ENCODE peak calls at places on chromosomes 2 and 18, in six cellular contexts. G, N, V, Y, U and W are unnamed samples.

GRCh38 chr2:112032615-112033457 is 22.2 kb upstream of the TMEM87B start:
- DNase-seq in G (peak; percentile 37), N (no peak), Y (no peak), U (no peak), V (peak; percentile 66), W (no peak)

GRCh38 chr2:74741076-74741460 is 87.0 kb downstream of the SEMA4F start:
- DNase-seq in G (no peak), N (no peak), U (no peak), Y (no peak), V (no peak), W (no peak)

GRCh38 chr2:105455488-105455991 is 56.7 kb upstream of the FHL2 start:
- DNase-seq in G (peak; percentile 55), V (no peak), Y (no peak), U (no peak), N (peak; percentile 88), W (peak; percentile 43)

GRCh38 chr2:75327334-75327733 is 128.0 kb upstream of the TACR1 start:
- DNase-seq in G (no peak), Y (no peak), N (no peak), U (no peak), V (no peak), W (no peak)

GRCh38 chr2:28821295-28821958 is 10.8 kb downstream of the SPDYA start:
- DNase-seq in N (peak; percentile 62), Y (no peak), U (no peak), V (no peak), G (peak; percentile 62), W (peak; percentile 62)

GRCh38 chr2:221787561-221787960 is 215.5 kb upstream of the EPHA4 start:
- DNase-seq in N (no peak), Y (no peak), G (no peak), V (no peak), U (no peak), W (no peak)

GRCh38 chr2:222180619-222181018 is 118.2 kb downstream of the PAX3 start:
- DNase-seq in G (no peak), V (no peak), N (no peak), Y (no peak), U (no peak), W (no peak)

GRCh38 chr2:5915926-5916325 is 223.7 kb downstream of the SOX11 start:
- DNase-seq in G (peak; percentile 21), N (no peak), V (no peak), U (no peak), Y (no peak), W (peak; percentile 37)

GRCh38 chr2:20542761-20543578 is 96.1 kb downstream of the RHOB start:
- DNase-seq in Y (no peak), V (no peak), G (no peak), U (no peak), N (no peak), W (no peak)

GRCh38 chr18:56200381-56200831 is 438.0 kb downstream of the TXNL1 start:
- DNase-seq in Y (no peak), N (no peak), G (no peak), V (no peak), U (no peak), W (no peak)

DNA sequence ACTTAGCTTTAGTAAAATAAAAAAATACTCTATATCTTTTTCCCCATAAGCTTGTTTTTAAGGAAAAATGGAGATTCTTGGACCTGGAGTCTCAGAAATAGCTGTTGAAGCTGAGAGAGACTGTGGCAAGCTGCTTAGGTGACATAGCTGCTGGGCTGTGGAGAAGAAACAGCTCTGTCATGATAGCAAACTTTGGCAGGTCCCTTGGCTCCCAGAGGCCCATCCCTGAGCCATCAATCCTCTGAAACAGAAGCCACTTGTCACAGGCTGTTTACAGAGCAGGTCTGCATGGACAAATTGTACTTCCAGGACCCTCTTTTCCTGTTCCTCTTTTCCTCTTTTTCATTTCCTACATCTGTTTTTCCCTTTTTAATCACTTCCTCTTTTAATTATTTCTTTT is 1370.1 kb upstream of the CRIM1 start:
- DNase-seq in V (no peak), G (no peak), U (no peak), N (no peak), Y (no peak), W (peak; percentile 77)
- H3K36me3 ChIP-seq in V (no peaks in the 10 kb centered on the region), G (no peaks in the 10 kb centered on the region), U (no peaks in the 10 kb centered on the region), N (no peaks in the 10 kb centered on the region), Y (no peaks in the 10 kb centered on the region), W (no peaks in the 10 kb centered on the region)

DNA sequence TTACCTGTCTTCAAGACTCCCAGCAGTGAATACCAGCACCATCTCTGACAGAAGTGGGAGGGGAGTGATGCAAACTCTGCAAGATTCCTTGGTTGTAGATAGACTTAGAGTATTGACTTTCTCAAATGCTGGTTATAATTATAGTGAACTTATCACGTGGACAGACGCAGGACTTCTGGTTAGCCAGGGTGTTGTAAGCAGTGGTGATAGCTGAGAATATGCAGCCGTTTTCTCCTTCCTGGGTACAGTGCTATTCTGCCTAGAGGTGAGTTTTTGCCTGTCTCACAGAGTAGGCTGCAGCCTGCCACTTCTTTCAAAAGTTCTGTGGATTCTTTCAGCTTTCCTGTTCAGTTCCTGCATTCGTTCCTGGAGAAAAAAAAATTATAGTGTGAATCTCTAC is 733 bp upstream of the CXCR2 start:
- DNase-seq in U (no peak), V (no peak), G (no peak), N (no peak), Y (no peak), W (no peak)
- H3K27me3 ChIP-seq in U (no peaks in the 10 kb centered on the region), V (no peaks in the 10 kb centered on the region), G (no peaks in the 10 kb centered on the region), N (no peaks in the 10 kb centered on the region), Y (peaks cover 27% of the 10 kb centered on the region), W (no peaks in the 10 kb centered on the region)

GRCh38 chr18:22194151-22194598 is 24.8 kb downstream of the GATA6 start:
- DNase-seq in G (peak; percentile 47), U (no peak), N (no peak), Y (no peak), V (peak; percentile 77), W (peak; percentile 18)
- H3K36me3 ChIP-seq in G (peaks cover 4% of the 10 kb centered on the region), U (no peaks in the 10 kb centered on the region), N (no peaks in the 10 kb centered on the region), Y (peaks cover 6% of the 10 kb centered on the region), V (peaks cover 19% of the 10 kb centered on the region), W (no peaks in the 10 kb centered on the region)

DNA sequence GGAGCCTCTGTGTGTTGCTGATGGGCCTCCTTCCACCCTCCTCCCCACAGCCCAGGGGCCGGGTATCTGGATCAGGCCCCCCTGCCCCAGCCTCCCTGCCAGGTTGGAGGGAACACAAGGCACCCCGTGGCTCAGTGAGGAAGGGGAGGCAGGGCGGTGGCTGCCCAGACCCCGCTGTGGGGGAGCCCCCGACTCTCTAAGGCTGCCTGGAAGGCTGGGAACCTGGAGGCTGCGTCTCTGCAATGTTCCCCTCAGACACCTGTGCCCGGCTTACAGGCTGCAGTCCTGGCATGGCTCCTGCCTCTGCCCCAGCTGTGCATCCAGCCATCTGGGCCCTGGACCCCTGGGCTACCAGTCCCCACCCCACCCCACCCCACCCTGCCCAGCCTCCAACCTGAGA is 438 bp upstream of the MAB21L4 start:
- DNase-seq in U (no peak), V (no peak), G (no peak), Y (no peak), N (no peak), W (no peak)
- H3K27me3 ChIP-seq in U (no peaks in the 10 kb centered on the region), V (no peaks in the 10 kb centered on the region), G (no peaks in the 10 kb centered on the region), Y (peaks cover 21% of the 10 kb centered on the region), N (peaks cover 16% of the 10 kb centered on the region), W (no peaks in the 10 kb centered on the region)

GRCh38 chr2:43897492-43897891 is 58.7 kb downstream of the ABCG8 start:
- DNase-seq in N (no peak), G (no peak), V (no peak), Y (no peak), U (no peak), W (no peak)
- H3K36me3 ChIP-seq in N (peaks cover 14% of the 10 kb centered on the region), G (peaks cover 11% of the 10 kb centered on the region), V (peaks cover 66% of the 10 kb centered on the region), Y (peaks cover 82% of the 10 kb centered on the region), U (peaks cover 78% of the 10 kb centered on the region), W (peaks cover 92% of the 10 kb centered on the region)

GRCh38 chr2:176158306-176158643 is 1.2 kb downstream of the HOXD3 start:
- DNase-seq in N (no peak), U (no peak), V (no peak), Y (no peak), G (no peak), W (no peak)

GRCh38 chr2:176156301-176156958 is 677 bp upstream of the HOXD3 start:
- DNase-seq in U (no peak), Y (no peak), G (no peak), V (no peak), N (no peak), W (no peak)

GRCh38 chr2:176158855-176159677 is 2.0 kb downstream of the HOXD3 start:
- DNase-seq in G (no peak), Y (no peak), N (no peak), U (no peak), V (no peak), W (no peak)

GRCh38 chr2:176156959-176157498 is at the start of gene HOXD3:
- DNase-seq in Y (no peak), N (no peak), V (no peak), U (no peak), G (no peak), W (no peak)

GRCh38 chr2:176157499-176158305 is 595 bp downstream of the HOXD3 start:
- DNase-seq in Y (no peak), U (no peak), V (no peak), G (no peak), N (no peak), W (peak; percentile 71)
- H3K27me3 ChIP-seq in Y (peaks cover 100% of the 10 kb centered on the region), U (peaks cover 100% of the 10 kb centered on the region), V (peaks cover 51% of the 10 kb centered on the region), G (no peaks in the 10 kb centered on the region), N (peaks cover 95% of the 10 kb centered on the region), W (no peaks in the 10 kb centered on the region)

GRCh38 chr2:55236992-55237543 is 4.6 kb downstream of the RPS27A start:
- DNase-seq in U (no peak), N (no peak), Y (no peak), V (no peak), G (no peak), W (no peak)
- H3K36me3 ChIP-seq in U (peaks cover 69% of the 10 kb centered on the region), N (peaks cover 12% of the 10 kb centered on the region), Y (peaks cover 78% of the 10 kb centered on the region), V (peaks cover 49% of the 10 kb centered on the region), G (peaks cover 24% of the 10 kb centered on the region), W (peaks cover 32% of the 10 kb centered on the region)

DNA sequence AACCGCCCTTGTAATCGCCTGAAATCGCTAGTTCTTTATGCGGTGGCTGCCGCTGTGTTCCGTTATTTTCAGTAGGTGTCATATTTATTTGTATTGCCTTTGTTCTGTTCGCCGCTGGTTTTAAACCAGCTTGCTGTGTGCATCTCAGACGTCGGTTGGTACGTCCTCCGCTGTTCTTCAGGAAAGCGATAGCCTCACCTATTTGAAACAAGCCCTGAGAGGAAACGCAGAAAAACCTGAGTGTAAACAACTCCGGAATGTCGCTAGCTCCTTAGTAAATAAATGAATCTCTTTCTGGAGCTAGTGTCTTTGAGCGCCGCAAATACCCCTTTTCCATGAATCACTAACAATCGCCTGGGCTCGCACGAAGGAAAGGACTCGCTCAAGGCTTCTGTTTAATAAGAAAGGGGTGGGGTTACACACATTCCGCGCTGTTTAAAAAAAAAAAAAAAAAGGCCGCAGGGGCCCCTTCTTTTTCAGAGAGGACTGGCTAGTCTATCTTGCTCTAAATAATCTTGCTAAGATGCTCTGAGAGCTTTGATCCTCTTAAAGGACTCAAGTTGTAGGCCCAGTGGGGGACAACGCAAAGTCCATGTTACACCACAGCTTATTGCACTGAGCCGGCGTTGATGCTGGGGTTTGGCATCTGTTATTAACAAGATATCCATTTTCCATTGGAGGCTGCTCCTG is 3.0 kb downstream of the HOXD8 start:
- DNase-seq in U (no peak), V (no peak), N (no peak), Y (no peak), G (no peak), W (no peak)
- H3K27me3 ChIP-seq in U (peaks cover 96% of the 10 kb centered on the region), V (peaks cover 43% of the 10 kb centered on the region), N (peaks cover 96% of the 10 kb centered on the region), Y (peaks cover 99% of the 10 kb centered on the region), G (no peaks in the 10 kb centered on the region), W (no peaks in the 10 kb centered on the region)